ENCODE peak calls at places on chromosomes 5 and 9, in six cellular contexts. One of them, this sample, is unnamed.
A peak's percentile ranks its signal among the peaks of the same experiment; 100 is the strongest.

GRCh38 chr5:170480277-170480676 is 23.5 kb upstream of the KCNIP1 start:
- DNase-seq in LHCN-M2: no peak
- DNase-seq in activated gamma-delta T cell treated with anti-CD3 and anti-CD28 coated beads, Interleukin-2, amount 50 U/mL, for 16 hours: no peak
- DNase-seq in HuH-7.5: no peak
- DNase-seq in nucleus accumbens: no peak
- DNase-seq in SW480: no peak
- DNase-seq in this sample: no peak

GRCh38 chr5:175466700-175467318 is 11.6 kb upstream of the SFXN1 start:
- DNase-seq in LHCN-M2: no peak
- DNase-seq in activated gamma-delta T cell treated with anti-CD3 and anti-CD28 coated beads, Interleukin-2, amount 50 U/mL, for 16 hours: no peak
- DNase-seq in HuH-7.5: no peak
- DNase-seq in nucleus accumbens: no peak
- DNase-seq in SW480: no peak
- DNase-seq in this sample: no peak

GRCh38 chr5:75601996-75602395 is 9.3 kb upstream of the ANKDD1B start:
- DNase-seq in LHCN-M2: no peak
- DNase-seq in activated gamma-delta T cell treated with anti-CD3 and anti-CD28 coated beads, Interleukin-2, amount 50 U/mL, for 16 hours: no peak
- DNase-seq in HuH-7.5: no peak
- DNase-seq in nucleus accumbens: no peak
- DNase-seq in SW480: no peak
- DNase-seq in this sample: no peak

GRCh38 chr9:35448511-35448910 is 41.4 kb upstream of the RUSC2 start:
- DNase-seq in LHCN-M2: no peak
- DNase-seq in activated gamma-delta T cell treated with anti-CD3 and anti-CD28 coated beads, Interleukin-2, amount 50 U/mL, for 16 hours: no peak
- DNase-seq in HuH-7.5: no peak
- DNase-seq in nucleus accumbens: no peak
- DNase-seq in SW480: no peak
- DNase-seq in this sample: no peak

GRCh38 chr5:42005561-42006153 is 80.6 kb downstream of the FBXO4 start:
- DNase-seq in LHCN-M2: peak; percentile 19
- DNase-seq in activated gamma-delta T cell treated with anti-CD3 and anti-CD28 coated beads, Interleukin-2, amount 50 U/mL, for 16 hours: no peak
- DNase-seq in HuH-7.5: peak; percentile 12
- DNase-seq in nucleus accumbens: no peak
- DNase-seq in SW480: peak; percentile 31
- DNase-seq in this sample: no peak

GRCh38 chr5:128101676-128102075 is 18.1 kb downstream of the SLC12A2 start:
- DNase-seq in LHCN-M2: peak; percentile 38
- DNase-seq in activated gamma-delta T cell treated with anti-CD3 and anti-CD28 coated beads, Interleukin-2, amount 50 U/mL, for 16 hours: no peak
- DNase-seq in HuH-7.5: no peak
- DNase-seq in nucleus accumbens: no peak
- DNase-seq in SW480: no peak
- DNase-seq in this sample: no peak

GRCh38 chr9:98247826-98248657 is 7.4 kb downstream of the TBC1D2 start:
- DNase-seq in LHCN-M2: no peak
- DNase-seq in activated gamma-delta T cell treated with anti-CD3 and anti-CD28 coated beads, Interleukin-2, amount 50 U/mL, for 16 hours: no peak
- DNase-seq in HuH-7.5: no peak
- DNase-seq in nucleus accumbens: no peak
- DNase-seq in SW480: no peak
- DNase-seq in this sample: no peak

GRCh38 chr5:176133289-176133870 is 104.8 kb upstream of the SIMC1 start:
- DNase-seq in LHCN-M2: no peak
- DNase-seq in activated gamma-delta T cell treated with anti-CD3 and anti-CD28 coated beads, Interleukin-2, amount 50 U/mL, for 16 hours: no peak
- DNase-seq in HuH-7.5: no peak
- DNase-seq in nucleus accumbens: no peak
- DNase-seq in SW480: no peak
- DNase-seq in this sample: no peak

GRCh38 chr5:58735637-58736036 is 152.8 kb downstream of the RAB3C start:
- DNase-seq in LHCN-M2: no peak
- DNase-seq in activated gamma-delta T cell treated with anti-CD3 and anti-CD28 coated beads, Interleukin-2, amount 50 U/mL, for 16 hours: no peak
- DNase-seq in HuH-7.5: no peak
- DNase-seq in nucleus accumbens: no peak
- DNase-seq in SW480: no peak
- DNase-seq in this sample: no peak

GRCh38 chr9:116589392-116590354 is 97.4 kb upstream of the TRIM32 start:
- DNase-seq in LHCN-M2: peak; percentile 46
- DNase-seq in activated gamma-delta T cell treated with anti-CD3 and anti-CD28 coated beads, Interleukin-2, amount 50 U/mL, for 16 hours: no peak
- DNase-seq in HuH-7.5: peak; percentile 27
- DNase-seq in nucleus accumbens: no peak
- DNase-seq in SW480: peak; percentile 20
- DNase-seq in this sample: no peak

GRCh38 chr5:86465052-86465838 is 152.5 kb upstream of the COX7C start:
- DNase-seq in LHCN-M2: no peak
- DNase-seq in activated gamma-delta T cell treated with anti-CD3 and anti-CD28 coated beads, Interleukin-2, amount 50 U/mL, for 16 hours: no peak
- DNase-seq in HuH-7.5: no peak
- DNase-seq in nucleus accumbens: no peak
- DNase-seq in SW480: no peak
- DNase-seq in this sample: no peak

GRCh38 chr9:107175826-107176500 is 107.1 kb upstream of the RAD23B start:
- DNase-seq in LHCN-M2: no peak
- DNase-seq in activated gamma-delta T cell treated with anti-CD3 and anti-CD28 coated beads, Interleukin-2, amount 50 U/mL, for 16 hours: no peak
- DNase-seq in HuH-7.5: no peak
- DNase-seq in nucleus accumbens: no peak
- DNase-seq in SW480: no peak
- DNase-seq in this sample: no peak

GRCh38 chr5:152711996-152712395 is 306.9 kb upstream of the NMUR2 start:
- DNase-seq in LHCN-M2: no peak
- DNase-seq in activated gamma-delta T cell treated with anti-CD3 and anti-CD28 coated beads, Interleukin-2, amount 50 U/mL, for 16 hours: no peak
- DNase-seq in HuH-7.5: no peak
- DNase-seq in nucleus accumbens: no peak
- DNase-seq in SW480: no peak
- DNase-seq in this sample: no peak

GRCh38 chr5:98705841-98706240 is 67.6 kb upstream of the RGMB start:
- DNase-seq in LHCN-M2: peak; percentile 21
- DNase-seq in activated gamma-delta T cell treated with anti-CD3 and anti-CD28 coated beads, Interleukin-2, amount 50 U/mL, for 16 hours: no peak
- DNase-seq in HuH-7.5: no peak
- DNase-seq in nucleus accumbens: no peak
- DNase-seq in SW480: no peak
- DNase-seq in this sample: no peak

GRCh38 chr5:145237843-145238242 is 597.3 kb downstream of the PRELID2 start:
- DNase-seq in LHCN-M2: peak; percentile 65
- DNase-seq in activated gamma-delta T cell treated with anti-CD3 and anti-CD28 coated beads, Interleukin-2, amount 50 U/mL, for 16 hours: no peak
- DNase-seq in HuH-7.5: peak; percentile 3
- DNase-seq in nucleus accumbens: no peak
- DNase-seq in SW480: peak; percentile 65
- DNase-seq in this sample: no peak

GRCh38 chr9:93673271-93673843 is 97.0 kb downstream of the PHF2 start:
- DNase-seq in LHCN-M2: peak; percentile 26
- DNase-seq in activated gamma-delta T cell treated with anti-CD3 and anti-CD28 coated beads, Interleukin-2, amount 50 U/mL, for 16 hours: no peak
- DNase-seq in HuH-7.5: no peak
- DNase-seq in nucleus accumbens: no peak
- DNase-seq in SW480: no peak
- DNase-seq in this sample: no peak

GRCh38 chr5:141883184-141883947 is 5.2 kb upstream of the PCDH1 start:
- DNase-seq in LHCN-M2: no peak
- DNase-seq in activated gamma-delta T cell treated with anti-CD3 and anti-CD28 coated beads, Interleukin-2, amount 50 U/mL, for 16 hours: no peak
- DNase-seq in HuH-7.5: no peak
- DNase-seq in nucleus accumbens: peak; percentile 63
- DNase-seq in SW480: no peak
- DNase-seq in this sample: no peak

GRCh38 chr5:131749138-131749537 is 47.7 kb downstream of the FNIP1 start:
- DNase-seq in LHCN-M2: peak; percentile 66
- DNase-seq in activated gamma-delta T cell treated with anti-CD3 and anti-CD28 coated beads, Interleukin-2, amount 50 U/mL, for 16 hours: no peak
- DNase-seq in HuH-7.5: no peak
- DNase-seq in nucleus accumbens: no peak
- DNase-seq in SW480: no peak
- DNase-seq in this sample: no peak

GRCh38 chr9:114025196-114025753 is 52.8 kb downstream of the AMBP start:
- DNase-seq in LHCN-M2: no peak
- DNase-seq in activated gamma-delta T cell treated with anti-CD3 and anti-CD28 coated beads, Interleukin-2, amount 50 U/mL, for 16 hours: no peak
- DNase-seq in HuH-7.5: no peak
- DNase-seq in nucleus accumbens: no peak
- DNase-seq in SW480: no peak
- DNase-seq in this sample: no peak

GRCh38 chr9:89952401-89952800 is 347.6 kb downstream of the GADD45G start:
- DNase-seq in LHCN-M2: peak; percentile 33
- DNase-seq in activated gamma-delta T cell treated with anti-CD3 and anti-CD28 coated beads, Interleukin-2, amount 50 U/mL, for 16 hours: no peak
- DNase-seq in HuH-7.5: no peak
- DNase-seq in nucleus accumbens: no peak
- DNase-seq in SW480: no peak
- DNase-seq in this sample: no peak

GRCh38 chr5:168409601-168410458 is 76.4 kb upstream of the RARS1 start:
- DNase-seq in LHCN-M2: peak; percentile 69
- DNase-seq in activated gamma-delta T cell treated with anti-CD3 and anti-CD28 coated beads, Interleukin-2, amount 50 U/mL, for 16 hours: no peak
- DNase-seq in HuH-7.5: no peak
- DNase-seq in nucleus accumbens: no peak
- DNase-seq in SW480: peak; percentile 89
- DNase-seq in this sample: no peak

GRCh38 chr5:142474426-142474825 is 149.6 kb upstream of the SPRY4 start:
- DNase-seq in LHCN-M2: peak; percentile 62
- DNase-seq in activated gamma-delta T cell treated with anti-CD3 and anti-CD28 coated beads, Interleukin-2, amount 50 U/mL, for 16 hours: no peak
- DNase-seq in HuH-7.5: no peak
- DNase-seq in nucleus accumbens: no peak
- DNase-seq in SW480: peak; percentile 38
- DNase-seq in this sample: no peak

This sample was measured in lung.